ENCODE peak calls at places on chromosome 17, in six cellular contexts. One of them, this sample, is unnamed.
A peak's percentile ranks its signal among the peaks of the same experiment; 100 is the strongest.

GRCh38 chr17:41367426-41368075 is 2.1 kb downstream of the KRT33B start:
- DNase-seq in colonic mucosa: no peak
- DNase-seq in neuronal stem cell: no peak
- DNase-seq in MM.1S: no peak
- DNase-seq in IMR-90: peak; percentile 69
- DNase-seq in endothelial cell of umbilical vein: no peak
- DNase-seq in this sample: no peak

GRCh38 chr17:82799591-82799990 is 40.2 kb downstream of the ZNF750 start:
- DNase-seq in colonic mucosa: peak; percentile 54
- DNase-seq in endothelial cell of umbilical vein: no peak
- DNase-seq in neuronal stem cell: no peak
- DNase-seq in IMR-90: no peak
- DNase-seq in MM.1S: no peak
- DNase-seq in this sample: no peak

GRCh38 chr17:46777943-46778915 is 40.3 kb downstream of the WNT3 start:
- DNase-seq in colonic mucosa: no peak
- DNase-seq in endothelial cell of umbilical vein: no peak
- DNase-seq in IMR-90: no peak
- DNase-seq in neuronal stem cell: no peak
- DNase-seq in MM.1S: no peak
- DNase-seq in this sample: no peak

GRCh38 chr17:83036193-83036592 is 43.2 kb upstream of the METRNL start:
- DNase-seq in endothelial cell of umbilical vein: no peak
- DNase-seq in MM.1S: no peak
- DNase-seq in neuronal stem cell: no peak
- DNase-seq in colonic mucosa: no peak
- DNase-seq in IMR-90: no peak
- DNase-seq in this sample: no peak

GRCh38 chr17:28944862-28945741 is 6.2 kb downstream of the PHF12 start:
- DNase-seq in neuronal stem cell: no peak
- DNase-seq in IMR-90: peak; percentile 54
- DNase-seq in colonic mucosa: no peak
- DNase-seq in MM.1S: no peak
- DNase-seq in endothelial cell of umbilical vein: no peak
- DNase-seq in this sample: no peak

GRCh38 chr17:64126918-64127317 is 3.0 kb downstream of the ERN1 start:
- DNase-seq in IMR-90: peak; percentile 59
- DNase-seq in endothelial cell of umbilical vein: no peak
- DNase-seq in neuronal stem cell: no peak
- DNase-seq in MM.1S: no peak
- DNase-seq in colonic mucosa: no peak
- DNase-seq in this sample: no peak

GRCh38 chr17:17837380-17837821 is 615 bp upstream of the SREBF1 start:
- DNase-seq in MM.1S: no peak
- DNase-seq in endothelial cell of umbilical vein: peak; percentile 69
- DNase-seq in colonic mucosa: peak; percentile 66
- DNase-seq in IMR-90: peak; percentile 81
- DNase-seq in neuronal stem cell: no peak
- DNase-seq in this sample: no peak

GRCh38 chr17:74981979-74982662 is 5.3 kb upstream of the CDR2L start:
- DNase-seq in IMR-90: peak; percentile 23
- DNase-seq in endothelial cell of umbilical vein: peak; percentile 47
- DNase-seq in colonic mucosa: peak; percentile 75
- DNase-seq in neuronal stem cell: peak; percentile 78
- DNase-seq in MM.1S: no peak
- DNase-seq in this sample: no peak

GRCh38 chr17:21353326-21354010 is 22.7 kb upstream of the KCNJ12 start:
- DNase-seq in MM.1S: no peak
- DNase-seq in neuronal stem cell: no peak
- DNase-seq in colonic mucosa: no peak
- DNase-seq in endothelial cell of umbilical vein: no peak
- DNase-seq in IMR-90: no peak
- DNase-seq in this sample: no peak

GRCh38 chr17:82274134-82275020 is 877 bp upstream of the CSNK1D start:
- DNase-seq in colonic mucosa: no peak
- DNase-seq in IMR-90: no peak
- DNase-seq in MM.1S: no peak
- DNase-seq in neuronal stem cell: no peak
- DNase-seq in endothelial cell of umbilical vein: no peak
- DNase-seq in this sample: no peak

GRCh38 chr17:15944720-15945492 is at the start of gene ADORA2B:
- DNase-seq in IMR-90: peak; percentile 71
- DNase-seq in colonic mucosa: peak; percentile 75
- DNase-seq in endothelial cell of umbilical vein: peak; percentile 85
- DNase-seq in neuronal stem cell: peak; percentile 72
- DNase-seq in MM.1S: no peak
- DNase-seq in this sample: no peak

GRCh38 chr17:82085931-82086764 is 11.9 kb downstream of the FASN start:
- DNase-seq in colonic mucosa: no peak
- DNase-seq in endothelial cell of umbilical vein: no peak
- DNase-seq in neuronal stem cell: no peak
- DNase-seq in MM.1S: no peak
- DNase-seq in IMR-90: no peak
- DNase-seq in this sample: no peak

GRCh38 chr17:60065136-60065535 is 13.6 kb downstream of the HEATR6 start:
- DNase-seq in colonic mucosa: no peak
- DNase-seq in neuronal stem cell: no peak
- DNase-seq in MM.1S: no peak
- DNase-seq in endothelial cell of umbilical vein: peak; percentile 10
- DNase-seq in IMR-90: peak; percentile 65
- DNase-seq in this sample: no peak

GRCh38 chr17:62882284-62882683 is 74.2 kb upstream of the MARCHF10 start:
- DNase-seq in IMR-90: no peak
- DNase-seq in colonic mucosa: no peak
- DNase-seq in neuronal stem cell: no peak
- DNase-seq in MM.1S: no peak
- DNase-seq in endothelial cell of umbilical vein: no peak
- DNase-seq in this sample: no peak

GRCh38 chr17:2122641-2123302 is 67.9 kb downstream of the HIC1 start:
- DNase-seq in colonic mucosa: peak; percentile 80
- DNase-seq in endothelial cell of umbilical vein: peak; percentile 73
- DNase-seq in IMR-90: peak; percentile 87
- DNase-seq in neuronal stem cell: no peak
- DNase-seq in MM.1S: no peak
- DNase-seq in this sample: no peak

GRCh38 chr17:21689604-21690003 is 2.7 kb upstream of the KCNJ18 start:
- DNase-seq in neuronal stem cell: no peak
- DNase-seq in IMR-90: peak; percentile 72
- DNase-seq in endothelial cell of umbilical vein: peak; percentile 34
- DNase-seq in MM.1S: no peak
- DNase-seq in colonic mucosa: no peak
- DNase-seq in this sample: no peak

GRCh38 chr17:41284546-41284945 is 9.0 kb downstream of the KRTAP9-7 start:
- DNase-seq in MM.1S: no peak
- DNase-seq in neuronal stem cell: no peak
- DNase-seq in IMR-90: no peak
- DNase-seq in endothelial cell of umbilical vein: peak; percentile 0
- DNase-seq in colonic mucosa: no peak
- DNase-seq in this sample: no peak

GRCh38 chr17:39244600-39245570 is 19.1 kb upstream of the STAC2 start:
- DNase-seq in IMR-90: peak; percentile 76
- DNase-seq in endothelial cell of umbilical vein: peak; percentile 82
- DNase-seq in neuronal stem cell: peak; percentile 90
- DNase-seq in colonic mucosa: peak; percentile 92
- DNase-seq in MM.1S: peak; percentile 74
- DNase-seq in this sample: peak; percentile 66

GRCh38 chr17:48952904-48953303 is 8.3 kb upstream of the SNF8 start:
- DNase-seq in IMR-90: no peak
- DNase-seq in neuronal stem cell: no peak
- DNase-seq in MM.1S: peak; percentile 21
- DNase-seq in endothelial cell of umbilical vein: no peak
- DNase-seq in colonic mucosa: no peak
- DNase-seq in this sample: no peak

GRCh38 chr17:61000911-61001310 is 323.3 kb downstream of the BCAS3 start:
- DNase-seq in endothelial cell of umbilical vein: no peak
- DNase-seq in MM.1S: no peak
- DNase-seq in neuronal stem cell: no peak
- DNase-seq in IMR-90: peak; percentile 81
- DNase-seq in colonic mucosa: no peak
- DNase-seq in this sample: no peak

GRCh38 chr17:28330671-28331070 is 4.6 kb downstream of the IFT20 start:
- DNase-seq in IMR-90: no peak
- DNase-seq in neuronal stem cell: no peak
- DNase-seq in MM.1S: no peak
- DNase-seq in colonic mucosa: no peak
- DNase-seq in endothelial cell of umbilical vein: no peak
- DNase-seq in this sample: no peak

GRCh38 chr17:66056148-66056547 is 135.8 kb downstream of the CEP112 start:
- DNase-seq in MM.1S: no peak
- DNase-seq in endothelial cell of umbilical vein: no peak
- DNase-seq in IMR-90: no peak
- DNase-seq in neuronal stem cell: no peak
- DNase-seq in colonic mucosa: no peak
- DNase-seq in this sample: no peak

GRCh38 chr17:29570521-29570920 is 2.0 kb downstream of the TP53I13 start:
- DNase-seq in neuronal stem cell: no peak
- DNase-seq in MM.1S: no peak
- DNase-seq in colonic mucosa: peak; percentile 19
- DNase-seq in IMR-90: no peak
- DNase-seq in endothelial cell of umbilical vein: no peak
- DNase-seq in this sample: no peak

GRCh38 chr17:49387374-49388289 is 25.6 kb upstream of the ZNF652 start:
- DNase-seq in MM.1S: peak; percentile 54
- DNase-seq in endothelial cell of umbilical vein: no peak
- DNase-seq in neuronal stem cell: no peak
- DNase-seq in IMR-90: no peak
- DNase-seq in colonic mucosa: no peak
- DNase-seq in this sample: no peak

GRCh38 chr17:45363498-45363897 is 46.7 kb upstream of the MAP3K14 start:
- DNase-seq in colonic mucosa: no peak
- DNase-seq in endothelial cell of umbilical vein: no peak
- DNase-seq in neuronal stem cell: no peak
- DNase-seq in IMR-90: no peak
- DNase-seq in MM.1S: no peak
- DNase-seq in this sample: no peak

GRCh38 chr17:6269474-6269873 is 165.4 kb downstream of the AIPL1 start:
- DNase-seq in neuronal stem cell: peak; percentile 76
- DNase-seq in IMR-90: peak; percentile 28
- DNase-seq in MM.1S: peak; percentile 79
- DNase-seq in endothelial cell of umbilical vein: peak; percentile 60
- DNase-seq in colonic mucosa: peak; percentile 27
- DNase-seq in this sample: no peak

GRCh38 chr17:61689610-61690180 is 98.7 kb upstream of the NACA2 start:
- DNase-seq in neuronal stem cell: no peak
- DNase-seq in MM.1S: no peak
- DNase-seq in IMR-90: peak; percentile 41
- DNase-seq in endothelial cell of umbilical vein: no peak
- DNase-seq in colonic mucosa: no peak
- DNase-seq in this sample: no peak

GRCh38 chr17:67608691-67609090 is 109.0 kb upstream of the NOL11 start:
- DNase-seq in colonic mucosa: no peak
- DNase-seq in neuronal stem cell: no peak
- DNase-seq in endothelial cell of umbilical vein: peak; percentile 21
- DNase-seq in MM.1S: no peak
- DNase-seq in IMR-90: peak; percentile 91
- DNase-seq in this sample: no peak

GRCh38 chr17:17558431-17558830 is 33.1 kb downstream of the PEMT start:
- DNase-seq in MM.1S: no peak
- DNase-seq in IMR-90: no peak
- DNase-seq in colonic mucosa: no peak
- DNase-seq in endothelial cell of umbilical vein: no peak
- DNase-seq in neuronal stem cell: no peak
- DNase-seq in this sample: no peak

GRCh38 chr17:20210614-20211013 is 201.5 kb downstream of the SPECC1 start:
- DNase-seq in MM.1S: no peak
- DNase-seq in neuronal stem cell: no peak
- DNase-seq in IMR-90: no peak
- DNase-seq in colonic mucosa: peak; percentile 13
- DNase-seq in endothelial cell of umbilical vein: no peak
- DNase-seq in this sample: no peak

GRCh38 chr17:30176845-30177244 is 58.7 kb downstream of the SLC6A4 start:
- DNase-seq in MM.1S: no peak
- DNase-seq in IMR-90: no peak
- DNase-seq in endothelial cell of umbilical vein: no peak
- DNase-seq in neuronal stem cell: no peak
- DNase-seq in colonic mucosa: peak; percentile 19
- DNase-seq in this sample: no peak

GRCh38 chr17:29007456-29008455 is 1.9 kb upstream of the SEZ6 start:
- DNase-seq in colonic mucosa: no peak
- DNase-seq in neuronal stem cell: no peak
- DNase-seq in MM.1S: no peak
- DNase-seq in IMR-90: peak; percentile 7
- DNase-seq in endothelial cell of umbilical vein: no peak
- DNase-seq in this sample: no peak

DNA sequence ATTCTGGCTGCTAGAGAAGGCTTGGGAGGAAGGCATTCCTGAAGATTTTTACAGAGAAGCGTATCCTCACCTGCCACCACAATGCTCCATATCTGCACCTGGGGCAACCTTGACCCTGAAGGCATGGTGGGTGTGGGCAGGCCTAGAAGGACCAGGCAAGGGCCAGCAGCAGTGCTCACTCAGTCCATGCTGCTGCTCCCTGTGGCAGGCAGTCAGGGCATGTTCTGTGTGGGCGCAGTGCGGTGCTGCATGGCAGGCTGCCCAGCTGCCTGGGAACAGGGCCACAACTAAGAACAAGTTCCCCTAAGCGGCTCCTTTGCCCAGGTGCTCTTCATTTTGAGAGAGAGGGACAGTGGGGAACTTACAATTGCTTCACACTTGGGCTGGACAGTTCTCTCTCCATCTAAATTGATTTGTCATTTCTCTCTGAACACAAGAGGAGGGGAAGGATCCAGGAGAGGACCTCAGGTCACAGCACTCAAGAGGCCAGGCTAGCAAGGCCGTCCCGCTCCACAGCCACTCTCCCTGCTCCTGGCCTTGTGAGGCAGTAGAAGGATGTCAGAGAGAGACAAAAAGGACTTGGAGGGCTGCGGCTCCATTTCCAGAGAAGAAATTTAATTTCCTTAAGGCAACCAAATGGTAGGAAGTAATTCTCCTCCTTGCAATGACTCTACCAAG is 158.8 kb downstream of the AATF start:
- DNase-seq in endothelial cell of umbilical vein: no peak
- DNase-seq in neuronal stem cell: no peak
- DNase-seq in MM.1S: no peak
- DNase-seq in colonic mucosa: no peak
- DNase-seq in IMR-90: peak; percentile 41
- DNase-seq in this sample: no peak
- H3K27ac ChIP-seq in endothelial cell of umbilical vein: no peak overlapping the region
- H3K27ac ChIP-seq in neuronal stem cell: no peak overlapping the region
- H3K27ac ChIP-seq in MM.1S: no peak overlapping the region
- H3K27ac ChIP-seq in colonic mucosa: no peak overlapping the region
- H3K27ac ChIP-seq in IMR-90: no peak overlapping the region
- H3K27ac ChIP-seq in this sample: no peak overlapping the region

GRCh38 chr17:78674595-78675315 is 97.6 kb upstream of the DNAH17 start:
- DNase-seq in neuronal stem cell: no peak
- DNase-seq in MM.1S: no peak
- DNase-seq in endothelial cell of umbilical vein: no peak
- DNase-seq in colonic mucosa: no peak
- DNase-seq in IMR-90: no peak
- DNase-seq in this sample: no peak
- H3K36me3 ChIP-seq in neuronal stem cell: peaks cover 69% of the 10 kb centered on the region
- H3K36me3 ChIP-seq in MM.1S: peaks cover 12% of the 10 kb centered on the region
- H3K36me3 ChIP-seq in endothelial cell of umbilical vein: peaks cover 39% of the 10 kb centered on the region
- H3K36me3 ChIP-seq in colonic mucosa: peaks cover 18% of the 10 kb centered on the region
- H3K36me3 ChIP-seq in IMR-90: peaks cover 30% of the 10 kb centered on the region
- H3K36me3 ChIP-seq in this sample: peaks cover 4% of the 10 kb centered on the region

GRCh38 chr17:42886283-42887176 is 14.1 kb upstream of the G6PC1 start:
- DNase-seq in colonic mucosa: no peak
- DNase-seq in MM.1S: no peak
- DNase-seq in endothelial cell of umbilical vein: no peak
- DNase-seq in IMR-90: no peak
- DNase-seq in neuronal stem cell: no peak
- DNase-seq in this sample: no peak
- H3K9ac ChIP-seq in colonic mucosa: no peak overlapping the region
- H3K9ac ChIP-seq in MM.1S: no peak overlapping the region
- H3K9ac ChIP-seq in endothelial cell of umbilical vein: no peak overlapping the region
- H3K9ac ChIP-seq in IMR-90: no peak overlapping the region
- H3K9ac ChIP-seq in neuronal stem cell: no peak overlapping the region
- H3K9ac ChIP-seq in this sample: no peak overlapping the region

GRCh38 chr17:44029736-44030135 is 15.0 kb upstream of the TMEM101 start:
- DNase-seq in IMR-90: no peak
- DNase-seq in endothelial cell of umbilical vein: no peak
- DNase-seq in colonic mucosa: no peak
- DNase-seq in MM.1S: no peak
- DNase-seq in neuronal stem cell: no peak
- DNase-seq in this sample: no peak
- H3K27ac ChIP-seq in IMR-90: no peak overlapping the region
- H3K27ac ChIP-seq in endothelial cell of umbilical vein: no peak overlapping the region
- H3K27ac ChIP-seq in colonic mucosa: no peak overlapping the region
- H3K27ac ChIP-seq in MM.1S: no peak overlapping the region
- H3K27ac ChIP-seq in neuronal stem cell: no peak overlapping the region
- H3K27ac ChIP-seq in this sample: no peak overlapping the region